ENCODE peak calls at places on chromosomes 4 and X, in nine cellular contexts. D is HEK293T; Y is hippocampal formation; J is pancreas; H is endothelial cell; A is GM06990; U is effector memory CD8-positive, alpha-beta T cell; S is activated naive CD4-positive, alpha-beta T cell treated with anti-CD3 and anti-CD28 coated beads, Interleukin-2, amount 50 U/mL, for 72 hours; Q is ascending aorta. R is an unnamed sample.

GRCh38 chrX:110026099-110026844 is 23.4 kb downstream of the TMEM164 start:
- DNase-seq in J (no peak), U (no peak), D (no peak), Y (no peak), H (no peak), A (no peak), Q (no peak), S (no peak), R (no peak)

GRCh38 chr4:55475394-55476243 is 71.1 kb downstream of the CLOCK start:
- DNase-seq in H (no peak), S (no peak), J (no peak), D (no peak), U (no peak), Y (no peak), Q (no peak), A (peak), R (no peak)

GRCh38 chrX:95505721-95506120 is 1178.9 kb upstream of the DIAPH2 start:
- DNase-seq in Y (no peak), S (no peak), U (no peak), Q (no peak), H (peak), J (no peak), A (no peak), D (no peak), R (no peak)

GRCh38 chrX:17944833-17945497 is 83.9 kb upstream of the RAI2 start:
- DNase-seq in S (no peak), J (no peak), U (no peak), A (no peak), Q (no peak), Y (no peak), H (peak), D (peak), R (no peak)

GRCh38 chr4:38161208-38162113 is 201.3 kb downstream of the PTTG2 start:
- DNase-seq in U (no peak), H (no peak), S (no peak), Y (no peak), J (no peak), D (no peak), Q (no peak), A (no peak), R (no peak)

GRCh38 chr4:159297088-159297487 is 194.2 kb downstream of the RAPGEF2 start:
- DNase-seq in D (no peak), Y (no peak), S (no peak), Q (no peak), H (no peak), J (no peak), U (no peak), A (no peak), R (no peak)

GRCh38 chr4:96154676-96155075 is 314.8 kb downstream of the PDHA2 start:
- DNase-seq in D (no peak), Q (no peak), H (no peak), S (no peak), J (no peak), A (no peak), Y (no peak), U (no peak), R (no peak)

GRCh38 chr4:77777135-77777777 is 41.9 kb downstream of the CNOT6L start:
- DNase-seq in J (no peak), A (no peak), H (no peak), Y (no peak), U (no peak), Q (no peak), D (no peak), S (no peak), R (no peak)

GRCh38 chrX:150363561-150364346 is 637 bp downstream of the MAMLD1 start:
- DNase-seq in D (no peak), J (peak), Y (peak), S (no peak), A (no peak), U (no peak), Q (no peak), H (peak), R (no peak)

GRCh38 chrX:40151211-40152172 is 53.7 kb upstream of the BCOR start:
- DNase-seq in U (no peak), Q (no peak), S (no peak), Y (no peak), H (peak), D (no peak), J (peak), A (no peak), R (no peak)

GRCh38 chr4:109967798-109968520 is 55.3 kb downstream of the EGF start:
- DNase-seq in U (no peak), Q (no peak), A (no peak), S (no peak), J (no peak), D (no peak), H (no peak), Y (no peak), R (no peak)

GRCh38 chr4:110119880-110120279 is 78.5 kb downstream of the ELOVL6 start:
- DNase-seq in A (no peak), J (no peak), S (no peak), Y (no peak), U (no peak), Q (no peak), H (no peak), D (no peak), R (no peak)

GRCh38 chr4:124132161-124132560 is 580.4 kb downstream of the ANKRD50 start:
- DNase-seq in U (no peak), Q (no peak), D (no peak), J (no peak), A (no peak), Y (no peak), H (no peak), S (no peak), R (no peak)

GRCh38 chr4:7701866-7702649 is 237.6 kb downstream of the AFAP1 start:
- DNase-seq in S (no peak), U (no peak), A (no peak), Y (no peak), Q (no peak), H (no peak), J (no peak), D (no peak), R (no peak)

GRCh38 chr4:96347582-96347981 is 507.7 kb downstream of the PDHA2 start:
- DNase-seq in U (no peak), H (no peak), D (no peak), S (no peak), Y (no peak), J (no peak), Q (no peak), A (no peak), R (no peak)

GRCh38 chr4:148444296-148445070 is 2.3 kb upstream of the NR3C2 start:
- DNase-seq in H (peak), D (peak), Y (no peak), S (peak), U (peak), A (peak), J (peak), Q (no peak), R (peak)

GRCh38 chrX:98956014-98956413 is 1454.1 kb downstream of the PCDH19 start:
- DNase-seq in S (no peak), D (no peak), J (no peak), Y (no peak), Q (no peak), A (no peak), U (no peak), H (no peak), R (no peak)

GRCh38 chrX:10062352-10062751 is 94.4 kb upstream of the CLCN4 start:
- DNase-seq in D (no peak), S (no peak), H (no peak), U (no peak), Q (no peak), A (no peak), Y (no peak), J (no peak), R (no peak)

GRCh38 chr4:173243917-173244658 is 75.5 kb downstream of the GALNT7 start:
- DNase-seq in S (no peak), U (no peak), A (no peak), H (no peak), Q (no peak), Y (no peak), J (no peak), D (no peak), R (no peak)

GRCh38 chr4:24583451-24584174 is 741 bp downstream of the DHX15 start:
- DNase-seq in H (peak), D (peak), Q (peak), Y (no peak), U (no peak), A (peak), J (peak), S (peak), R (no peak)

GRCh38 chrX:150625875-150626274 is 57.5 kb downstream of the MTM1 start:
- DNase-seq in S (no peak), H (no peak), U (no peak), Y (no peak), D (no peak), A (no peak), Q (no peak), J (no peak), R (no peak)

GRCh38 chr4:88725143-88725542 is 27.5 kb upstream of the NAP1L5 start:
- DNase-seq in Y (no peak), D (no peak), J (no peak), A (no peak), S (no peak), H (no peak), Q (no peak), U (no peak), R (no peak)

GRCh38 chr4:128220286-128221235 is 67.1 kb downstream of the PGRMC2 start:
- DNase-seq in A (no peak), D (peak), J (no peak), Y (peak), U (no peak), H (no peak), S (no peak), Q (no peak), R (no peak)

GRCh38 chr4:120691536-120691935 is 231.0 kb downstream of the PRDM5 start:
- DNase-seq in H (no peak), U (no peak), Q (no peak), A (no peak), J (no peak), Y (no peak), D (no peak), S (no peak), R (no peak)

GRCh38 chrX:70253377-70254062 is 6.5 kb downstream of the P2RY4 start:
- DNase-seq in U (no peak), Y (no peak), S (no peak), D (no peak), J (no peak), H (no peak), Q (no peak), A (no peak), R (no peak)

GRCh38 chr4:150078996-150079581 is 844 bp downstream of the DCLK2 start:
- DNase-seq in D (peak), Q (no peak), Y (no peak), S (no peak), U (no peak), J (peak), A (peak), H (peak), R (no peak)

GRCh38 chrX:151359931-151360871 is 36.8 kb upstream of the VMA21 start:
- DNase-seq in Q (no peak), S (no peak), A (peak), J (peak), Y (no peak), U (peak), D (peak), H (peak), R (no peak)

GRCh38 chrX:148441387-148441786 is 59.0 kb upstream of the AFF2 start:
- DNase-seq in Q (no peak), D (no peak), A (no peak), J (no peak), Y (no peak), H (no peak), S (no peak), U (no peak), R (no peak)

GRCh38 chr4:56979674-56980073 is 978 bp downstream of the POLR2B start:
- DNase-seq in Y (no peak), D (no peak), S (peak), A (no peak), H (peak), U (peak), Q (no peak), J (no peak), R (peak)

GRCh38 chrX:53717205-53717604 is 30.7 kb upstream of the HUWE1 start:
- DNase-seq in A (peak), U (no peak), H (no peak), S (no peak), Y (no peak), D (no peak), J (no peak), Q (no peak), R (no peak)

GRCh38 chr4:2799971-2800690 is 7.2 kb downstream of the SH3BP2 start:
- DNase-seq in A (peak), S (peak), Y (no peak), D (no peak), H (peak), Q (peak), U (no peak), J (peak), R (no peak)

GRCh38 chr4:8468746-8469535 is 28.4 kb downstream of the TRMT44 start:
- DNase-seq in J (peak), Q (no peak), Y (peak), H (peak), D (peak), U (peak), S (no peak), A (no peak), R (no peak)

GRCh38 chr4:3371581-3372001 is 70.2 kb upstream of the HGFAC start:
- DNase-seq in J (no peak), A (no peak), Q (no peak), H (no peak), Y (no peak), D (peak), U (no peak), S (no peak), R (no peak)

GRCh38 chr4:80989921-80990544 is 40.5 kb upstream of the BMP3 start:
- DNase-seq in S (no peak), U (peak), J (no peak), Q (no peak), D (peak), A (peak), Y (peak), H (peak), R (no peak)

GRCh38 chr4:10364194-10364593 is 93.0 kb downstream of the ZNF518B start:
- DNase-seq in H (no peak), A (no peak), D (no peak), S (no peak), Q (no peak), J (no peak), U (no peak), Y (no peak), R (no peak)